ENCODE peak calls at places on chromosomes 13 and 19, in four cellular contexts. T is right atrium auricular region, R is PC-9, J is GM23248. P is an unnamed sample.

GRCh38 chr19:2043269-2043641 is 7.8 kb downstream of the MKNK2 start:
- DNase-seq in T (no peak), J (no peak), R (no peak), P (no peak)

GRCh38 chr13:42720116-42720857 is 61.1 kb upstream of the FAM216B start:
- DNase-seq in J (peak; percentile 98), R (peak; percentile 90), T (no peak), P (no peak)

GRCh38 chr13:78596701-78597550 is 6.4 kb downstream of the POU4F1 start:
- DNase-seq in T (no peak), R (no peak), J (no peak), P (no peak)

GRCh38 chr19:35088514-35088913 is 27.1 kb upstream of the FXYD3 start:
- DNase-seq in T (no peak), J (peak; percentile 95), R (peak; percentile 72), P (no peak)

GRCh38 chr19:40241125-40241808 is 14.8 kb upstream of the CCNP start:
- DNase-seq in J (no peak), T (no peak), R (no peak), P (no peak)

GRCh38 chr19:44142014-44142523 is 715 bp downstream of the ZNF234 start:
- DNase-seq in R (no peak), J (peak; percentile 69), T (no peak), P (no peak)

GRCh38 chr19:10625003-10625761 is at the start of gene SLC44A2:
- DNase-seq in J (peak; percentile 86), T (no peak), R (peak; percentile 76), P (peak; percentile 92)

GRCh38 chr19:35507561-35507960 is 5.9 kb downstream of the DMKN start:
- DNase-seq in T (no peak), J (no peak), R (no peak), P (no peak)

GRCh38 chr13:20831933-20832332 is 58.2 kb upstream of the EEF1AKMT1 start:
- DNase-seq in R (no peak), T (no peak), J (no peak), P (no peak)

GRCh38 chr19:29492761-29493160 is 33.0 kb upstream of the VSTM2B start:
- DNase-seq in R (no peak), T (no peak), J (no peak), P (no peak)

GRCh38 chr19:45455707-45456499 is 11.9 kb upstream of the FOSB start:
- DNase-seq in J (peak; percentile 99), T (peak; percentile 98), R (peak; percentile 98), P (peak; percentile 97)

GRCh38 chr19:860481-861098 is 1.1 kb downstream of the CFD start:
- DNase-seq in R (peak; percentile 54), J (peak; percentile 85), T (peak; percentile 78), P (peak; percentile 68)

DNA sequence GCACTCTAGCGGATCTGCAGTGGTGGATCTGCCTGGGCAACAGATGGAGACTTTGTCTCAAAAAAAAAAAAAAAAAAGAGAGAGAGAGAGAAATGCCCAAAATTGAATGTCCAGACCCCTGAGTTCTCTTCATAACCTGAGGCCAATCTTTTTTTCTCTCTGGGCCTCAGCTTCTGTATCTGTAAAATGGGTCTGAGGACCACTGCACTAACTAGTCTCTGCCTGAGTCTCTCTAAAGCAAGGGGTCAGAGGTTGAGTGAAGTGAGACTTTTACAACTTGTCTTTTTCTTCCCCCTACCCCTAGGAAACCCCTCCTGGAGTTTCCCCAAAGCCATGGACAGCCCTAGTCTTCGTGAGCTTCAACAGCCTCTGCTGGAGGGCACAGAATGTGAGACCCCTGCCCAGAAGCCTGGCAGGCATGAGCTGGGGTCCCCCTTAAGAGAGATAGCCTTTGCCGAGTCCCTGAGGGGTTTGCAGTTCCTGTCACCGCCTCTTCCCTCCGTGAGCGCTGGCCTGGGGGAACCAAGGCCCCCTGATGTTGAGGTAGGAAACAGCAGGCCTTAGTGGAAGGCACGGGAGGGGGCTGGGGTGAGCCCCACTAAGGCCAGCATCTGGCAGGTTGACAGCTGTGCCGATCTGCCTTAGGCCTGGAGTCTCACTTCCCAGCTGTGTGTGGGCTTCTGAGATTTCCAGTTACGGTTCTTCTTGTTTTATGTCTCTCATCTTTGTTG is 1.8 kb downstream of the TMEM91 start:
- DNase-seq in T (no peak), R (no peak), J (no peak), P (no peak)
- H3K27ac ChIP-seq in T (no peak overlapping the region), R (no peak overlapping the region), J (no peak overlapping the region), P (no peak overlapping the region)

DNA sequence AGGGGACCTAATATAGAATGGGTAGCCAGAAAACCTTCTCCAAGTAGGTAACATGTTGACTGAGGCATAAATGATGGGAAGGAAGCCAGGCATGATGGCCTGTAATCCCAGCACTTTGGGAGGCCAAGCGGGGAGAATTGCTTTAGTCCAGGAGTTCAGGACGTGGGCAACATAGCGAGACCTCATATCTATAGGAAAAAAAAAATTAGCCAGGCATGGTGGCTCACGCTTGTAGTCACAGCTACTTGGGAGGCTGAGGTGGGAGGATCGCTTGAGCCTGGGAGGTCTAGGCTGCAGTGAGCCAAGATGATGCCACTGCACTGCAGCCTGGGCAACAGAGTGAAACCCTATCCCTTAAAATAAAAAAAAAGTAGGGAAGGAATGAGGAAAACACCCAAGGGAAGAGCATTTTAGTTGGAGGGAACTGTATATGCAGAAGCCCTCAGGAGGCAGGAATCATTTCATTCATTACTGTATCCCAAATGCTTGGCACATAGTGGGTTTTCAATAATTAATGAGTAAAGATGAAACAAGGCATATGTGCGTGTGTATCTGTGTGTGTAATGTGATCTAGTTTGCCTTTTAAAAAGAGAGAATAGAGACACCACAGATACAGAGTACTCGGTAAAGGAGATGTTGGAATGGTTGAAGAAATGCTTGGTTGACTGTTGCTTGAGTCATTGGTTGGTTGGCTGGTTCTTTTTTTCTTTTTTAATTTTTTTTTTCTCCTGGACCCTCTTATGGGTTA is 2.2 kb upstream of the NUP62 start:
- DNase-seq in T (no peak), R (no peak), J (no peak), P (no peak)
- H3K27ac ChIP-seq in T (no peak overlapping the region), R (peak overlapping the region; percentile 23), J (no peak overlapping the region), P (peak overlapping the region; percentile 96)

GRCh38 chr13:90205081-90205480 is 1142.4 kb upstream of the MIR17HG start:
- DNase-seq in T (no peak), J (no peak), R (no peak), P (no peak)
- H3K27ac ChIP-seq in T (no peak overlapping the region), J (no peak overlapping the region), R (no peak overlapping the region), P (no peak overlapping the region)

GRCh38 chr13:67308004-67308772 is 78.1 kb upstream of the PCDH9 start:
- DNase-seq in J (no peak), T (no peak), R (peak; percentile 75), P (no peak)
- H3K27ac ChIP-seq in J (no peak overlapping the region), T (no peak overlapping the region), R (peak overlapping the region; percentile 81), P (no peak overlapping the region)

P was measured in gastrocnemius medialis.